ENCODE peak calls at places on chromosomes 5 and 9, in eight cellular contexts. G is neural progenitor cell, E is vagina, J is adrenal gland, H is uterus, D is adipocyte, U is Karpas-422, W is breast epithelium. I is an unnamed sample. For H3K4me1, the result is how much of the 10 kb centered on the place peaks cover.

GRCh38 chr5:170393235-170393634 is 4.1 kb upstream of the KCNMB1 start:
- DNase-seq in H (no peak), D (no peak), G (no peak), J (peak), E (no peak), U (no peak), W (no peak), I (no peak)

GRCh38 chr5:66072031-66072430 is 72.1 kb upstream of the SREK1 start:
- DNase-seq in J (no peak), H (no peak), G (no peak), W (no peak), E (no peak), U (no peak), D (no peak), I (no peak)

GRCh38 chr5:126624534-126624933 is 23.8 kb downstream of the PHAX start:
- DNase-seq in D (peak), G (no peak), J (peak), W (no peak), E (no peak), H (no peak), U (no peak), I (no peak)

GRCh38 chr9:2181794-2182193 is 166.6 kb downstream of the SMARCA2 start:
- DNase-seq in E (no peak), U (no peak), H (no peak), D (peak), G (peak), W (no peak), J (peak), I (no peak)

GRCh38 chr5:75054110-75054930 is 2.0 kb upstream of the GCNT4 start:
- DNase-seq in H (peak), E (no peak), D (peak), U (no peak), G (peak), J (peak), W (no peak), I (peak)

GRCh38 chr5:156259618-156260017 is 67.3 kb upstream of the SGCD start:
- DNase-seq in G (no peak), W (no peak), H (no peak), U (no peak), D (no peak), E (no peak), J (no peak), I (no peak)

GRCh38 chr5:128259530-128260145 is 176.1 kb downstream of the SLC12A2 start:
- DNase-seq in E (no peak), W (no peak), H (no peak), U (no peak), G (no peak), J (no peak), D (no peak), I (peak)

GRCh38 chr5:161924270-161924669 is 76.3 kb downstream of the GABRA1 start:
- DNase-seq in J (no peak), U (no peak), W (no peak), H (no peak), E (no peak), D (no peak), G (no peak), I (no peak)

GRCh38 chr9:75992480-75993206 is 102.2 kb downstream of the PCSK5 start:
- DNase-seq in D (no peak), E (no peak), G (no peak), J (no peak), H (no peak), W (no peak), U (no peak), I (no peak)

GRCh38 chr9:128684325-128685021 is 4.5 kb upstream of the SET start:
- DNase-seq in W (peak), G (peak), U (peak), E (no peak), D (peak), J (peak), H (peak), I (peak)

DNA sequence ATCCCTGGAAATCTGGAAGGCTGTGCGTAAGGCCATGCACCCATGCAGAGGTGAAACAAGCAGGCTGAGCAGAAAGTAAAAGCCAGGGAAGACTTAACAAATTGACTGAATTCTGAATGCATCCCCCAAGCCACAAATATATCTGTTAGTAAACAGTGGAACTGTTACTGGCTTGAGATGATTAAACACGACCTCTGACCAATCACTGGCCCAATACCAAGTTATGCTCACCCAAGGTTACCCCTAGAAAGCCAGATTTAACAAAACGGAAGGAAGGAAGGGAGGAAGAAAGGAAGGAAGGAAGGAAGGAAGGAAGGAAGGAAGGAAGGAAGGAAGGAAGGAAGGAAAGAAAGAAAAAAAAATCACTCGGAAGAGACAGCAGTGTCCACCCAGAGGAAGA is 215.8 kb upstream of the CCNG1 start:
- DNase-seq in U (no peak), H (no peak), D (no peak), J (no peak), E (no peak), W (no peak), G (no peak), I (no peak)
- H3K4me1 ChIP-seq in U (under half), H (under half), D (under half), J (under half), E (under half), W (under half), G (under half), I (under half)

DNA sequence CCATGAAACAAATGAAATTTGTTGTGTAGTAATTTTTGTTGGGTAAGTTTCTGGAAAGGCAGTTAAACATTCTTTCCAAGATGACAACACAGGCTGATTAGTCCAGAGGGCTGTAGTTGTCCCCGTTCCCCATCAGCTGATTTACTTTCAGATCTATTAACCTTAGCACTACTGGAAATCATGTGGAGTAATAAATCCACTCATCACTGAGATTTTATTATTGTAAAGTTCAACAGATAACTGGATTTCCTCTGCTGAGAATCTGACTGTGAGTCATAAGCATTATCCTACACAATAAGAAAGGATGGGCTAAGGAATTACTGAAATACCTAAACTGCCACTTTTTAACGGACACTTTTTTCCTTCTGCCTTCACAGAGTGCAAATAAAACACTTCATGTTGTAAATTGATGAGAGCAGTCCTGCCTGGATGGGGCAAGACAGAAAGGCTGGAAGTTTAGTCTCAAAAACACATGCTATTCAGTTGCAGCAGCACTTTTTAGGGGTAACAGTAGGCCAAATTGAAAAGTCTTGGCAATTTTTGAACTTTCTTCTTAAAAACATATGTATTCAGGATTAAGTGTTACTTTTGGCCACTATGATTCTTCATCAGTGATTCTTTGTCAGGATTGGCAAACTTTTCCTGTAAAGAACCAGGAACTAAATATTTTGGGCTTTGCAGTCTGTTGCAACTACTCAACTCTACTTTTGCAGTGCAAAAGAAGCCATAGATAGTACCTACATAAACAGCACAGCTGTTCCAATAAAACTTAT is 7.1 kb downstream of the STOM start:
- DNase-seq in J (peak), G (no peak), H (no peak), U (no peak), W (no peak), D (peak), E (no peak), I (no peak)
- H3K4me1 ChIP-seq in J (half or more), G (under half), H (under half), U (under half), W (under half), D (half or more), E (half or more), I (half or more)

GRCh38 chr5:78588517-78588916 is 60.1 kb downstream of the LHFPL2 start:
- DNase-seq in E (no peak), W (no peak), G (no peak), D (no peak), H (no peak), J (no peak), U (no peak), I (no peak)
- H3K4me1 ChIP-seq in E (under half), W (under half), G (under half), D (half or more), H (under half), J (under half), U (under half), I (under half)

GRCh38 chr5:54525692-54526091 is 8.1 kb downstream of the SNX18 start:
- DNase-seq in D (no peak), G (no peak), E (no peak), J (no peak), W (no peak), U (no peak), H (no peak), I (no peak)

GRCh38 chr5:54525226-54525625 is 7.7 kb downstream of the SNX18 start:
- DNase-seq in D (no peak), W (no peak), J (no peak), G (no peak), U (no peak), H (no peak), E (no peak), I (no peak)

GRCh38 chr5:54524082-54524481 is 6.5 kb downstream of the SNX18 start:
- DNase-seq in D (no peak), U (no peak), H (no peak), J (no peak), E (no peak), W (no peak), G (no peak), I (no peak)

GRCh38 chr5:54523534-54523933 is 6.0 kb downstream of the SNX18 start:
- DNase-seq in U (no peak), E (no peak), J (no peak), W (no peak), D (peak), G (no peak), H (no peak), I (no peak)

DNA sequence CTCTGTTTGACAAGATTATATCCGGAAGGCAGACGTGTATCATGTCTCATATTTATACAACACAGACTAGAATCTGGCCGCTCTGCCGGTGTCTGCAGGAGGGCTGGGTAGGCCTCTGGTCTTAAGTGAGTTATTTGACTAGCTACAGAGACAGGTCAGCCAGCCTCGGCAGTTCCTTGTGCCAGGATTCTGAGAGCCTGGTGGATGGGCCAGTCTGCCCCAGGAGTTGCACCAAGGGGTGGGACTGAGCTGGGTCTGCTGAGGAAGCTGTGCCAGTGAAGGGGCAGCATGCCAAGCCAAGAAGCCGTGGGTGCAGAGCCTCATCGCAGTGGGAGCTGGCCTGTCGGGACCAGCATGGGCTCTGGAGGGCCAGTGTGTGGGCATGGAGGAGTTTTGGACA is 7.1 kb downstream of the SNX18 start:
- DNase-seq in G (no peak), E (no peak), W (no peak), U (no peak), D (no peak), J (peak), H (no peak), I (no peak)
- H3K4me1 ChIP-seq in G (under half), E (half or more), W (under half), U (under half), D (half or more), J (under half), H (under half), I (half or more)

I was measured in heart left ventricle.